ENCODE peak calls at places on chromosomes 13 and 19, in five cellular contexts. S is PC-3, W is fibroblast of lung, B is mammary epithelial cell, J is SK-N-SH. O is an unnamed sample.

GRCh38 chr13:112354330-112355273 is 21.6 kb upstream of the SPACA7 start:
- DNase-seq in S (no peak), W (no peak), B (no peak), J (no peak), O (no peak)

GRCh38 chr13:42036711-42037110 is 11.7 kb upstream of the DGKH start:
- DNase-seq in S (no peak), W (no peak), B (no peak), J (no peak), O (no peak)

GRCh38 chr19:21130097-21130775 is 11.6 kb upstream of the ZNF431 start:
- DNase-seq in S (peak), W (no peak), B (peak), J (no peak), O (no peak)

GRCh38 chr13:66981912-66982311 is 248.2 kb downstream of the PCDH9 start:
- DNase-seq in S (no peak), W (no peak), B (no peak), J (no peak), O (no peak)

GRCh38 chr13:46562581-46562980 is 9.6 kb downstream of the LRCH1 start:
- DNase-seq in S (no peak), W (no peak), B (no peak), J (no peak), O (no peak)

GRCh38 chr13:40460116-40460515 is 206.3 kb downstream of the FOXO1 start:
- DNase-seq in S (no peak), W (no peak), B (no peak), J (no peak), O (no peak)

GRCh38 chr19:6423499-6424189 is 967 bp downstream of the KHSRP start:
- DNase-seq in S (peak), W (peak), B (peak), J (peak), O (peak)

GRCh38 chr19:3509566-3509989 is 3.5 kb downstream of the FZR1 start:
- DNase-seq in S (peak), W (no peak), B (peak), J (no peak), O (peak)

GRCh38 chr19:3028305-3029069 is 593 bp downstream of the TLE2 start:
- DNase-seq in S (no peak), W (no peak), B (no peak), J (no peak), O (peak)

DNA sequence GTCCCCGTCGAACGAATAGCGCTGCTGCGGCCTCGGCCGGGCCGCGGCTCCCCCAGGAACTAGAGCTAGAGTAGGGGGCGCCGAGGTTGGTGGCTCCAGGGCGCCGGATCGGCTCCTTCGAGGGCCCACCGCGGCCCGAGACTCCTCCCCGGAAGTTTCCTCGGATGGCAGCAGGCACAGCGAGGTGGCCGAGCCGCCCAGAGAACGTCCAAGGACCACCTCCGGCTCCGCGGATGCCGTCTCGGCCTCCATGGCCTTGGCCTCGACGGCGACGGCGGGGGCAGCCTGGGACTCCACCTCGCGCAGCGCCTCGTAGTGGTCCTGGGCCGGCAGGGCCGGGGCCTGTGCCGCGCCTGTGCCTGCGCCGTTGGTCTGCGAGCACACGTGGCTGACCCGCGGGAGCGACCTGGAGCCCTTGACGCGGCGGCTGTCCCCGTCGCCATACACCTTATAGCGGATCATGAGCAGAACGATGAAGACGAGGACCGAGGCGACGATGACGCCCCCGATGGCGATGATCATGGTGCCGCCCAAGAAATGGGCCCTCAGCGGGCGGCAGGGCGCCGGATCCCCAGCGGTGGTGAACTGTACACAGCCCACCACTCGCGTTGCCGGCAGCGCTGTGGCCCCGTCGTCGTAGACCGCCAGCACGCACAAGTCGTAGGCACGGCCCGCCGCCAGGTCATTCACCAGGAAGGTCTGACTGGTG is 11.8 kb downstream of the IFNL1 start:
- DNase-seq in S (no peak), W (no peak), B (no peak), J (no peak), O (peak)
- H3K4me2 ChIP-seq in S (no peak), W (no peak), B (peak), J (no peak), O (no peak)

DNA sequence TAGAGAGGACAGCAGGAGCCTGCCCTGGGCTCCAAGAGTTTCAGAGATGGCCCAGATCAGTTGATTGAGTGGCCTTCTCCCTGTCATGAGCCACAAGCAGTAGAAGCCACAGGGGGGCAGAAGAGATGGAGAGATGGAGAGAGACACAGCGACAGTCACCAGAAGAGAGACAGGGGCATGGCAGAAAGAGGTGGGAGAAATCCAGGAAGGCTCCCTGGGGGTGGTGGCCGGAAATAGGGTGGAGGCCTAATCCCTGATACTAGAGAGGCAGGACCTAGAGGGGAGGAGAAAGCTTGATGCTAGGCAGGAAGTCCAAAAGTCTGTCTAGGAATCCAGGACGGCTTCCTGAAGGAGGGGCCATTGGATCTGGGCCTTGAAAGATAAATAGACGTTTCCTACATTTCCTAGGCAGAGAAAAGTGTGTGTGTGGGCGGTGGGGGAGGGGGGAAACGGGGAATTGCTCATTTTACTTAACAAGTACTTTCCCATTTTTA is 9.6 kb upstream of the TPM4 start:
- DNase-seq in S (peak), W (peak), B (peak), J (peak), O (peak)
- H2AFZ ChIP-seq in S (peak), W (no peak), B (peak), J (no peak), O (no peak)

DNA sequence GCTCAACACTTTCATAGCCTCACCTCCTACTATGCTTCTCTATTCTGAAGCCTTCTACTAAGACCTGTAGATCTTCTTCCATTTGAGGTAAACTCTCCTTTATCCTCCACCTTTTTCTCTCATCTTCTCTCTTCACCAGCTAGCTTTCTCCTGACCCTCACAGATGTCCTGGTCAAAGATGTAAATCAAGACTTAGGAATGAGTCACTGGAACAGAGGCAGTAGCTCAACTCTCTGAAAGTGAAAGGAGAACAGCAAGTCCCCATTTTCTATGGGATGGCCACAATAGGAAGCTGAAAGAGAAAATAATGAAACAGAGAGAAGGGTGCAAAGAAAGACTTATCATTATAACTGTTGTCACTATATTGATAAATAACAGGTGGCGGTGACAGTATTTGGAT is 86.1 kb upstream of the DOCK9 start:
- DNase-seq in S (no peak), W (peak), B (no peak), J (no peak), O (no peak)
- H3K4me2 ChIP-seq in S (no peak), W (no peak), B (no peak), J (no peak), O (no peak)

DNA sequence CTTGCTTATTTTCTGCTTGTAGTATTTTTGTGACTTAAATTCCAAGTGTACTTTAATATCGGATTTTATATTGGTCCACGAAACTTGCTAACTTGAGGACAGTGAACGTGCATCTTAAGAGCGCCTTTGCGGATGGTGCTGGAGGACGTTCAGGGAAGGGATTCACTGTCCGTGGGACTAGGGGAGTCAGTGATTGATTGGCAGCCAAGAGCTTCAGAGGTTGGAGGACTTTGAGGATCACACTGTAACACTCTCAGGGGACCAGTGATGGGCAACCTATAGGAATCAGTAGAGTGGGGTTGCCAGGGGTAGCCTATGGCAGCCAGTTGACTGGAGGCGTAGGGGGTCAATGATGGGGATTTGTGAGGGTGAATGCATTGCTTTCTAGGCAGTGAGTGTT is 516 bp downstream of the ZNF175 start:
- DNase-seq in S (peak), W (no peak), B (no peak), J (peak), O (no peak)
- H2AFZ ChIP-seq in S (peak), W (peak), B (peak), J (peak), O (peak)

GRCh38 chr19:1514986-1515721 is 2.3 kb upstream of the ADAMTSL5 start:
- DNase-seq in S (no peak), W (no peak), B (no peak), J (no peak), O (peak)

GRCh38 chr19:1513492-1514294 is 874 bp upstream of the ADAMTSL5 start:
- DNase-seq in S (peak), W (peak), B (peak), J (peak), O (peak)

GRCh38 chr19:1516395-1516753 is 3.6 kb upstream of the ADAMTSL5 start:
- DNase-seq in S (no peak), W (no peak), B (no peak), J (no peak), O (peak)

GRCh38 chr19:1512671-1513491 is at the start of gene ADAMTSL5:
- DNase-seq in S (peak), W (peak), B (peak), J (peak), O (peak)

GRCh38 chr19:1514295-1514661 is 1.5 kb upstream of the ADAMTSL5 start:
- DNase-seq in S (no peak), W (no peak), B (no peak), J (no peak), O (no peak)
- H3K4me2 ChIP-seq in S (no peak), W (no peak), B (no peak), J (no peak), O (no peak)

DNA sequence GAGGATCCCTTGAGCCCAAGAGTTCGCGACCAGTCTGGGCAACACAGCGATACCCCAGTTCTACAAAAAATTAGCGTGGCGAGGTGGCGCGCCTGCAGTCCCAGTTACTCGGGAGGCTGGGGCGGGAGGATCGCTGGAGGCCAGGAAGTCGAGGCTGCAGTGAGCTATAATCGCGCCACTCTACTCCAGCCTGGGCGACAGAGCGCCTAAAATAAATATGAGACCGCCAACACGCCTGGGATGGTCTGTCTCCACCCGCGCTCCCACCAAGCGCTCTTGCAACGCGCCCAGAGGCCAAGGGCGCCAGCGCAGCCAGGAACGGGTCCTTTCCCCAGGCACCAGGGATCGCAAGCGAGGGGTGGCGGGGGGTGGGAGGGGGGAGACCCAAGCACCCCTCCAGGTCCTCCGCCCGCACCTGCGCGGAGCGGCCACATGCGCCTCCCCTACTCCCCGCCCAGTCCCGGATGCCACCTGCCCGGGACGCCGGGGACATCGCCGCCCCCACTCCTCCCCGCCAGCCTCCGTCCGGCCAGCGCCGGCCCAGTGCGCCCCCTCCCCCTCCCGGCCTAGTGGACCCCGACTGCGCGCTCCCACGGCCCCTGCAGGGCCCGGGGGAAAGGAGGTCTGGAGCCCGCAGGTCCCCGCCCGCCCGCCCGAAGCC is 441 bp downstream of the RHPN2 start:
- DNase-seq in S (peak), W (no peak), B (no peak), J (peak), O (peak)
- H2AFZ ChIP-seq in S (no peak), W (peak), B (peak), J (peak), O (peak)

GRCh38 chr19:53992211-53992610 is 774 bp downstream of the CACNG6 start:
- DNase-seq in S (no peak), W (no peak), B (no peak), J (no peak), O (peak)
- H3K4me2 ChIP-seq in S (no peak), W (no peak), B (no peak), J (peak), O (no peak)

DNA sequence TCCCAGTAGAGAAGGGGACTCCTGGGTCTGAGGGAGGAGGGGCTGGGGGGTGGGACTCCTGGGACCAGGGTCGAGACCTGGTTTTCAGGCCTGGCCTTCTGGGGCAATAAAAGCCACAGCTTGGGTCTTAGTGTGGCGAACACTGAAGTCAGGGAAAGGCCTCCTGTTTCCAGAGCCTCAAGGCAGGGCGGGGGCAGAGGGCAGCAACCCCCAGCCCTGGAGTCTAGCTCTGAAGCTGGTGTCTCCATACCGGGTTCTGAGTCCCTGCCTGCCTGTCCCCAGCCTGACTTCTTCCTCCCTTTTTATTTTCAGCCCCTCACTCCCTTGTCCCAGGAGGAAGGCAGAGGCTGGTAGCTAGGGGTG is 291 bp upstream of the GRIN2D start:
- DNase-seq in S (no peak), W (no peak), B (no peak), J (no peak), O (no peak)
- H2AFZ ChIP-seq in S (peak), W (no peak), B (peak), J (peak), O (no peak)

GRCh38 chr19:46082728-46083050 is 41.8 kb downstream of the IGFL3 start:
- DNase-seq in S (peak), W (no peak), B (peak), J (no peak), O (no peak)

GRCh38 chr19:46076951-46077814 is 36.4 kb upstream of the IGFL4 start:
- DNase-seq in S (peak), W (peak), B (peak), J (peak), O (peak)

GRCh38 chr19:46077815-46078167 is 37.0 kb upstream of the IGFL4 start:
- DNase-seq in S (no peak), W (no peak), B (no peak), J (no peak), O (no peak)

GRCh38 chr19:46081928-46082727 is 41.3 kb upstream of the IGFL4 start:
- DNase-seq in S (peak), W (peak), B (peak), J (peak), O (peak)

DNA sequence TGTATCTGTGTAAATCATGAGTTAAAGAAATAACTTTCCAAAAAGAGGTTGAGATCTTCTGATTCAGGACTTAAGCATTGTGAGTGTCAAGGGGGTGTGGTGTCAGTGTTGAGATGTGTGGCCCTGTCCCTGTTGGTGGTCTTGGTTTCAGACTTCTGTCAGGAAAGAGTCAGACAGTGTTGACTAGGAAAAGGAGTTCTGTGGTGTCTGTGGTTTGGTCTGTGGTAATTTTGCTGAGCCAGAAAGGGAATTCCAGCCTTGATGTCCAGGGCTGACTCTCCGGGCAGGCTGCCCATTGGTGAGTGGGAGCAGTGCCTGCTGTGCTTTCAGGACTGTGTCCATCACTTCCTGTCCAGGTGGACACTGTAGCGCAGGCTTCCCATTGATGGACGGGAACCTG is 39.8 kb upstream of the IGFL4 start:
- DNase-seq in S (peak), W (peak), B (peak), J (no peak), O (peak)
- H3K4me2 ChIP-seq in S (no peak), W (no peak), B (no peak), J (peak), O (no peak)